ENCODE peak calls at places on chromosomes 7 and 10, in four cellular contexts. D is sigmoid colon, X is SK-N-SH, P is suprapubic skin. R is an unnamed sample.

GRCh38 chr10:75407296-75407715 is 5.7 kb upstream of the ZNF503 start:
- DNase-seq in X (no peak), P (no peak), D (no peak), R (peak; percentile 25)

GRCh38 chr7:18444856-18445255 is 50.7 kb upstream of the HDAC9 start:
- DNase-seq in X (no peak), D (no peak), P (no peak), R (no peak)

GRCh38 chr7:141475678-141476077 is 75.5 kb upstream of the AGK start:
- DNase-seq in P (no peak), X (no peak), D (no peak), R (no peak)

GRCh38 chr10:122112625-122113160 is 123.7 kb downstream of the TACC2 start:
- DNase-seq in P (peak; percentile 88), X (peak; percentile 93), D (peak; percentile 97), R (peak; percentile 89)

GRCh38 chr7:41891967-41892755 is 189.3 kb upstream of the INHBA start:
- DNase-seq in X (peak; percentile 19), D (no peak), P (no peak), R (no peak)

GRCh38 chr7:157618091-157618726 is 281.4 kb downstream of the DNAJB6 start:
- DNase-seq in X (no peak), D (no peak), P (no peak), R (no peak)

GRCh38 chr7:64636386-64636785 is 29.5 kb upstream of the ZNF107 start:
- DNase-seq in P (no peak), X (peak; percentile 13), D (no peak), R (no peak)

GRCh38 chr10:14571866-14572507 is 202.7 kb downstream of the FAM107B start:
- DNase-seq in X (no peak), P (no peak), D (no peak), R (no peak)

GRCh38 chr10:103618575-103619423 is 125.3 kb downstream of the NEURL1 start:
- DNase-seq in X (peak; percentile 95), P (no peak), D (peak; percentile 88), R (peak; percentile 81)

GRCh38 chr10:91709394-91709798 is 76.5 kb upstream of the PPP1R3C start:
- DNase-seq in X (no peak), P (no peak), D (no peak), R (no peak)

GRCh38 chr10:76946268-76946667 is 691.3 kb downstream of the KCNMA1 start:
- DNase-seq in P (no peak), D (no peak), X (no peak), R (no peak)

GRCh38 chr7:24251568-24251967 is 32.4 kb upstream of the NPY start:
- DNase-seq in X (no peak), D (no peak), P (no peak), R (no peak)

GRCh38 chr7:157009778-157010587 is 480 bp downstream of the MNX1 start:
- DNase-seq in D (no peak), P (no peak), X (peak; percentile 68), R (no peak)

GRCh38 chr7:149496642-149497391 is 792 bp downstream of the ZNF746 start:
- DNase-seq in X (peak; percentile 79), D (peak; percentile 80), P (peak; percentile 75), R (peak; percentile 63)
- H3K27ac ChIP-seq in X (peak overlapping the region; percentile 56), D (peak overlapping the region; percentile 84), P (peak overlapping the region; percentile 74), R (peak overlapping the region; percentile 94)

GRCh38 chr10:110400173-110400947 is 95.6 kb upstream of the SMNDC1 start:
- DNase-seq in P (no peak), D (no peak), X (no peak), R (no peak)

GRCh38 chr10:110398419-110399162 is 93.9 kb upstream of the SMNDC1 start:
- DNase-seq in P (peak; percentile 89), X (no peak), D (no peak), R (no peak)

GRCh38 chr10:110397856-110398255 is 93.1 kb upstream of the SMNDC1 start:
- DNase-seq in P (no peak), X (no peak), D (no peak), R (no peak)

GRCh38 chr10:110401401-110402076 is 96.2 kb upstream of the DUSP5 start:
- DNase-seq in D (no peak), P (no peak), X (no peak), R (no peak)

DNA sequence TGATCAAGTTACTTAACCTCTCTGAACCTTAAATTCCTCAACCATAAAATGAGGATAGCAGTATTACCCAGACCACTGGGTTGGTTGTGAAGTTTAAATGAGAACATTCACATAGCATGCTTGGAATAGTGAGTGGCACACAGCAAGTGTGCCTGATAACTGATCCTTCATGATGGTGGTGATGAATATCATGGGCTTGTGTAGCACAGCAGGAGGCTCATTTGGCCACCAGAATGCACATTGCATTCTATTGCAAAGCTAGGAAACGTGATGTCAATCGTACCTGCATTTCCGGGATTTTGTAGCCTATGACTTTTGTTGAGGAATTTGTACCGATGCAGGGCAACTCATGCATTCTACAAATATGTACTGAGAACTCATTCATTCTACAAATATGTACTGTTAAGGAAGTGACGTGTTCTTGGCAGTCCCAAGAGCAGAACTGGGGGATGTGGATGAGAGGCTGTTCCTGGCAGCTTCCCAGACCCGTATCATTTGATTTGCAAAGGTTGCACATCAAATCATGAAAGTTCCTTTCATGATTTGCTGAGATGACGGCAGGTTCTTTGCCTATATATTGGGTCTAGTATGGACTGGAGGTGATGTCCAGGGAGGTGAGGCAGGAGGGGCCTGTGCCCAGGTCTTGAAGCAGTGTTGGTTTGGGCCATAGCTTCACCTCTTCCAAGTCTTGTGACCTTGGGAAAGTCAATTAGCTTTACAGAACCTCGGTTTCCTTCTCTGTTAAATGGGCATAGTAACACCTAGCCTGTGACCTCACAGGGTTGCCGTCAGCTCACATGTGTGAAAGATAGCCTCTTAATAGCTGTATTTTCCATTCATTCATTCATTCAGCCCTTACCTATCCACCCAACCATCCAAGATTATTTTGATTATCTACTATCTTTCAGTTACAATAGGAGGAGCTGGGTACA is 94.7 kb upstream of the SMNDC1 start:
- DNase-seq in D (no peak), X (no peak), P (no peak), R (no peak)
- TF ChIP-seq EP300 in D (no peak), X (no peak), P (no peak), R (no peak)

DNA sequence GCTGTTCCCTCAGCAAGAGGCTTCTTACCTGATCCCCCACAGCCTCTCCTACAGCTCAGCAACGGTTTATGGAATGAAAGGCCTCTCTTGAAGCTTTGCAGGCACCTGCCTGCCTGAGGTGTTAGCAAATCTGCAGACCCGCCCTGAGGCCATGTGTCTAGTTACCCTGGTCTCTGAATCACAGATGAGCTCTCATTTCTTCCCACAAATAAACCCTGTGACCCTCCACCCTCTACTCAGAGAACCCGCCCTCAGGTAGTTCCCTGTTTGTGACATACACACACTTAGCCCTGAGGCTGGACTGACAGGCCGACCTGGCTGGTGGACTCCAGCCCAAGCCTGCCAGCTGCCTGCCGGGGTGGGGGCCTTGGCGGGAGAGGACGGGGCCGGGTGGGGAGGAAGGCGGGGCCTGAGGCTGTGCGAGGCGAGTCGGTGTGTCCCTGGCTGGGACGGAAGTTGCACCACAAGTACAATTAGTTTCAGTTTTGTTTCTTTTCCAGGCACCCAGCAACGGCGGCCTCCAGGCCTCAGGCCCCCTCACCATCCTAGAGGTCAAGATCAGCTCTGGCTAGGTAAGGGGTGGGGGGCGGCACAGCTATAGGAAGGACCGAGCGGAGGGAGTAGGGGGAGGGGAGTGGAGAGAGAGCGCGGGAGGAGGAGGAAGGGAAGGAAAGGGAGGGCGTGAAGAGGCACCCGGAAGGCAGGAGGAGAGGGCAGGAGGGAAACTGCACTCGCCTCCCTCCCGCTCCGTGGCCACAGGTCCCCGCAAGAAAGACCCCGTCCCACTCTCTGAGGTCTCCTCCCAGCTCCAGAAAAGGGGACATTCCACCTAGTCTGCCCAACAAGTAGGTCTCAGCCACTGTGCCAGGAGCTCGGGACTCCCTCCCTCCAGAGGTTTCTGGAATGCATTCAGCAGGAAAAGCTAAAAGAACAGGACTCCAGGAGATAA is at the start of gene TRIM56:
- DNase-seq in P (peak; percentile 94), X (peak; percentile 75), D (peak; percentile 94), R (peak; percentile 88)
- TF ChIP-seq CTCF in P (no peak), X (no peak), D (no peak), R (no peak)

DNA sequence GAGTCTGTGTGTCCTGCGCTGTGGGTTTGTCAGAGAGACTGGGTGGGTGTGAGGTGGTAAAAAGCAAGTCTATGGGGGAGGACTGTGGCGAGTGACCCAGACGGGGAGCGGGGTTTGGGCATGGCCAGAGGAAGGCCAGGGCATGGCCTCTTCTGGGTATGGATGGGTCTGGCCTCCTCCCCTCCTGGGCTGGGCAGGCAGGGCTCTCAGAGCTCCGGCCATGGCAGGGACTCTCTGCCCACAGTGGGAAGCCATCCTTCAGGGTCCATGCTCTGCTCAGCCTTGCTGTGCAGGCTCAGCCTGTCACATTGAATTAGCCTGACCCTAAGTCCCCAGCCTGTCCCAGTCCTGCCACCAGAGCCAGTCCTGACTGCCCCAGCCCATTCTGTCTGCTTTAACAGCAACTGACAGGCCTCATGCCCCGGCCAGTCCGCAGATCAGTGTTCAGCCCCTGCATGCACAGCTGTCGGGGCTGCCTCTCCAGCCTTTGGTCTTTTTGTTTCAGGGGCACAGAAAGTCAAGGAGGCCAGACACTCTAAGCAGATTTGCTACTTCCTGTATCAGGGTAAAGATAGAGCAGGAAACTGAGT is 7.9 kb downstream of the ANTXRL start:
- DNase-seq in X (no peak), P (no peak), D (peak; percentile 52), R (no peak)
- H3K27ac ChIP-seq in X (no peak overlapping the region), P (no peak overlapping the region), D (no peak overlapping the region), R (no peak overlapping the region)

GRCh38 chr7:131903315-131903714 is 346.9 kb upstream of the PODXL start:
- DNase-seq in X (no peak), P (no peak), D (no peak), R (no peak)

GRCh38 chr7:131908719-131909118 is 352.3 kb upstream of the PODXL start:
- DNase-seq in D (no peak), P (no peak), X (no peak), R (no peak)

GRCh38 chr7:131904750-131905327 is 348.4 kb upstream of the PODXL start:
- DNase-seq in X (no peak), D (no peak), P (no peak), R (no peak)

GRCh38 chr7:131909151-131909768 is 352.8 kb upstream of the PODXL start:
- DNase-seq in P (no peak), D (no peak), X (peak; percentile 72), R (no peak)

GRCh38 chr7:131905574-131905973 is 349.1 kb upstream of the PODXL start:
- DNase-seq in P (no peak), D (no peak), X (no peak), R (no peak)
- TF ChIP-seq EP300 in P (no peak), D (no peak), X (no peak), R (no peak)